ENCODE peak calls at places on chromosome 7, in seven cellular contexts. G, H, A, X, B, J and N are unnamed samples. For H3K79me2 and H3K4me1, the result is how much of the 10 kb centered on the place peaks cover.

GRCh38 chr7:132541656-132542055 is 34.6 kb downstream of the PLXNA4 start:
- DNase-seq in G (no peak), H (peak), A (no peak), X (no peak), B (no peak), J (no peak), N (no peak)

GRCh38 chr7:105800442-105800841 is 76.0 kb downstream of the ATXN7L1 start:
- DNase-seq in G (no peak), H (no peak), A (no peak), X (no peak), B (peak), J (no peak), N (no peak)

GRCh38 chr7:81256991-81257390 is 338.1 kb upstream of the SEMA3C start:
- DNase-seq in G (no peak), H (peak), A (peak), X (no peak), B (no peak), J (no peak), N (peak)

GRCh38 chr7:110017405-110017804 is 1073.5 kb upstream of the LRRN3 start:
- DNase-seq in G (no peak), H (no peak), A (no peak), X (no peak), B (no peak), J (no peak), N (no peak)

GRCh38 chr7:108290344-108291134 is 160.4 kb upstream of the LAMB4 start:
- DNase-seq in G (no peak), H (no peak), A (peak), X (no peak), B (no peak), J (no peak), N (peak)

GRCh38 chr7:92765725-92766124 is 70.6 kb downstream of the CDK6 start:
- DNase-seq in G (no peak), H (no peak), A (peak), X (no peak), B (peak), J (peak), N (no peak)

GRCh38 chr7:141695803-141696289 is 6.1 kb downstream of the DENND11 start:
- DNase-seq in G (no peak), H (no peak), A (no peak), X (no peak), B (no peak), J (peak), N (no peak)

GRCh38 chr7:24323961-24324480 is 40.0 kb downstream of the NPY start:
- DNase-seq in G (no peak), H (no peak), A (no peak), X (no peak), B (no peak), J (no peak), N (no peak)

GRCh38 chr7:36281945-36282727 is 107.5 kb upstream of the ANLN start:
- DNase-seq in G (no peak), H (no peak), A (no peak), X (no peak), B (peak), J (no peak), N (no peak)

GRCh38 chr7:110084177-110084807 is 1006.6 kb upstream of the LRRN3 start:
- DNase-seq in G (no peak), H (no peak), A (peak), X (no peak), B (no peak), J (no peak), N (no peak)

GRCh38 chr7:129903935-129904334 is 48.8 kb downstream of the UBE2H start:
- DNase-seq in G (no peak), H (no peak), A (no peak), X (no peak), B (no peak), J (no peak), N (no peak)

GRCh38 chr7:45080958-45081669 is 7.7 kb downstream of the NACAD start:
- DNase-seq in G (no peak), H (no peak), A (no peak), X (no peak), B (no peak), J (no peak), N (no peak)

GRCh38 chr7:2798669-2799068 is 45.4 kb downstream of the GNA12 start:
- DNase-seq in G (no peak), H (no peak), A (no peak), X (no peak), B (no peak), J (no peak), N (no peak)

GRCh38 chr7:36188266-36188665 is 35.2 kb downstream of the EEPD1 start:
- DNase-seq in G (no peak), H (no peak), A (no peak), X (no peak), B (no peak), J (no peak), N (no peak)

GRCh38 chr7:87328281-87328680 is 17.2 kb upstream of the CROT start:
- DNase-seq in G (no peak), H (peak), A (peak), X (no peak), B (peak), J (no peak), N (peak)

GRCh38 chr7:154794147-154794780 is 208.7 kb downstream of the PAXIP1 start:
- DNase-seq in G (no peak), H (no peak), A (no peak), X (no peak), B (no peak), J (no peak), N (peak)

GRCh38 chr7:120877706-120878105 is 19.8 kb upstream of the TSPAN12 start:
- DNase-seq in G (no peak), H (no peak), A (peak), X (no peak), B (peak), J (no peak), N (no peak)

GRCh38 chr7:99860281-99861127 is 16.3 kb downstream of the OR2AE1 start:
- DNase-seq in G (no peak), H (no peak), A (peak), X (no peak), B (peak), J (no peak), N (no peak)

GRCh38 chr7:140899883-140900282 is 24.8 kb downstream of the BRAF start:
- DNase-seq in G (no peak), H (peak), A (peak), X (no peak), B (no peak), J (no peak), N (peak)

GRCh38 chr7:130606161-130606560 is 62.4 kb downstream of the COPG2 start:
- DNase-seq in G (no peak), H (no peak), A (no peak), X (no peak), B (no peak), J (no peak), N (no peak)

GRCh38 chr7:22386206-22386858 is 29.4 kb upstream of the RAPGEF5 start:
- DNase-seq in G (no peak), H (no peak), A (no peak), X (no peak), B (no peak), J (no peak), N (no peak)

GRCh38 chr7:82507365-82507975 is 63.9 kb upstream of the CACNA2D1 start:
- DNase-seq in G (no peak), H (peak), A (no peak), X (no peak), B (no peak), J (no peak), N (no peak)

GRCh38 chr7:155803418-155804376 is 8.6 kb downstream of the SHH start:
- DNase-seq in G (no peak), H (peak), A (no peak), X (no peak), B (peak), J (no peak), N (peak)

GRCh38 chr7:155802291-155802690 is 10.0 kb downstream of the SHH start:
- DNase-seq in G (no peak), H (no peak), A (no peak), X (no peak), B (no peak), J (no peak), N (no peak)

GRCh38 chr7:155804431-155804831 is 7.8 kb downstream of the SHH start:
- DNase-seq in G (no peak), H (peak), A (no peak), X (no peak), B (no peak), J (no peak), N (peak)

GRCh38 chr7:155800741-155801267 is 11.5 kb downstream of the SHH start:
- DNase-seq in G (no peak), H (no peak), A (no peak), X (no peak), B (no peak), J (no peak), N (no peak)

DNA sequence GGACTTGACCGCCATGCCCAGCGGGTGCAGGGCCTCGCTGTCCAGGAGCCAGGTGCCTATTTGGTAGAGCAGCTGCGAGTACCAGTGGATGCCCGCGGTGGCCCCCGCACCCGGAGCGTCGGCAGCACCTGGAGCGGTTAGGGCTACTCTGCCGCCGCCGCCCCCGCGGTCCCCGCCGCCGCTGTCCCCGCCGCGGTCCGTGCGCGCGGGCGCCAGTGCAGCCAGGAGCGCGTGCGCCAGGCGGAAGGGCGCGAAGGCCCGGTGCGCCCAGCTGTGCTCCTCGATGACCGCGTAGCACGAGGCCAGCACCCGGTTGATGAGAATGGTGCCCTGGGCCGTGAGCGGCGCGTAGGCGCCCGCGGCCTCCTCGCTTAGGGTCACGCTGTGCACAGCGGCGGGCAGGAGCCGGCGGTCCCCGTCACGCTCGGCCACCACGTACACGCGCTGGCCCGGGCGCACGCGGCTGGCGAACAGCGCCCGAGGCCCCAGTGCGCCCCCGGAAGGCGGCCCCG is 9.3 kb downstream of the SHH start:
- DNase-seq in G (no peak), H (peak), A (no peak), X (no peak), B (no peak), J (no peak), N (peak)
- TF ChIP-seq EZH2 in G (no peak), H (no peak), A (peak), X (no peak), B (no peak), J (no peak), N (peak)

GRCh38 chr7:155806096-155806871 is 6.0 kb downstream of the SHH start:
- DNase-seq in G (no peak), H (peak), A (no peak), X (no peak), B (peak), J (no peak), N (peak)
- H3K79me2 ChIP-seq in G (under half), H (under half), A (under half), X (under half), B (under half), J (under half), N (under half)

GRCh38 chr7:114084381-114085312 is 165.8 kb upstream of the PPP1R3A start:
- DNase-seq in G (no peak), H (peak), A (peak), X (no peak), B (peak), J (no peak), N (peak)
- H3K4me1 ChIP-seq in G (under half), H (under half), A (under half), X (under half), B (under half), J (under half), N (under half)

DNA sequence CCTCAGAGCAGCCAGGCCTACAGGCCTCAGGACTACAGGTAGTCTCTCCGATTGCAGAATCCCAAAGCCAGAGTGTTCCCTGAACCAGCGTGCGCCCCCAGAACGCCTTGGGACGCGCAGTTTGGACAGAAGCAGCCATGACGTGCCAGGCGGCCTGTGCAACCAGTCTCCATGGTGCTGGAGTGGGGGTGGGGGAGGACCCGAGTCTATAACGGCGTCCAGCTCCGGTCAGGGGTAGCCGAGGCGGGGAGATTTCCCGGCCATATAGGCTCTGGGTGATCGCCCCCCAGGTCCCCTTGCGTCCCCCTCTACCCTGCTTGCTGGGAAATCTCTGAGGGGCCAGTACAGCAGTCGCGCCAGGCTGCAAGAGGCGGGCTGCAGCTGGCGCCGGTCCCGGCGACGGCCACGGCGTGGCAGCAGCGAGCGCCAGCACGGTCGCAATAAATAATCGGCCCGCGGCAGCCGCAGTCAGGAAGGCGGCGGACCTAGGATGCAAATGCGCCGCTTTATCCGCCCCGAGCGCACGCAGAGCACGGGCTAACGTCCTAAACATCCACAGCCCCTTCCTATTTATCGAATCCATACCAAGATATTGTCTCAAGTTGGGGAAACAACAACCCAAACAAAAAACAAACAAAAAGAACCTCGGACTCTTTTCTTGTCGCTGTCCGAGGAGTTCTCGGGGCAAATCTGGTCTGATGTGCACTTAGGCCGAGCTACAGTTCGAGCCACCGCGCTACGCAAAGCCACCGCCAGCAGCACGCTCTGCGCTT is 1.6 kb downstream of the HOXA3 start:
- DNase-seq in G (peak), H (peak), A (peak), X (no peak), B (peak), J (no peak), N (peak)
- TF ChIP-seq EZH2 in G (no peak), H (peak), A (no peak), X (no peak), B (no peak), J (no peak), N (peak)

GRCh38 chr7:65338346-65338745 is 35.3 kb upstream of the ZNF92 start:
- DNase-seq in G (no peak), H (no peak), A (no peak), X (no peak), B (no peak), J (no peak), N (no peak)
- H3K79me2 ChIP-seq in G (under half), H (under half), A (under half), X (under half), B (under half), J (under half), N (under half)

GRCh38 chr7:80151274-80151665 is 16.6 kb downstream of the GNAI1 start:
- DNase-seq in G (no peak), H (no peak), A (peak), X (peak), B (peak), J (no peak), N (no peak)
- H3K4me1 ChIP-seq in G (under half), H (under half), A (under half), X (half or more), B (half or more), J (under half), N (under half)

GRCh38 chr7:145293793-145294153 is 457.9 kb upstream of the TPK1 start:
- DNase-seq in G (no peak), H (no peak), A (no peak), X (no peak), B (no peak), J (no peak), N (no peak)
- TF ChIP-seq EZH2 in G (no peak), H (no peak), A (no peak), X (no peak), B (no peak), J (no peak), N (no peak)